ENCODE peak calls at places on chromosomes 7 and 10, in ten cellular contexts. I is kidney epithelial cell; X is trophoblast cell; T is AG04449; D is HAP-1; W is CD4-positive, alpha-beta memory T cell; M is right lobe of liver; R is cardiac muscle cell; B is lower leg skin; F is fibroblast of the aortic adventitia. U is an unnamed sample.

GRCh38 chr7:754531-755420 is 27.7 kb upstream of the PRKAR1B start:
- DNase-seq in F (no peak), T (no peak), D (no peak), X (no peak), R (no peak), B (no peak), M (no peak), W (no peak), I (no peak), U (no peak)

GRCh38 chr7:152735443-152736004 is 24.0 kb upstream of the ACTR3B start:
- DNase-seq in X (no peak), F (no peak), W (no peak), M (no peak), B (no peak), T (no peak), D (no peak), I (no peak), R (no peak), U (no peak)

GRCh38 chr7:45592230-45592991 is 18.2 kb downstream of the ADCY1 start:
- DNase-seq in W (no peak), R (no peak), D (no peak), I (no peak), T (no peak), B (peak), M (no peak), F (no peak), X (no peak), U (no peak)

GRCh38 chr10:69048103-69048502 is 39.8 kb upstream of the SRGN start:
- DNase-seq in B (peak), F (no peak), T (no peak), R (peak), X (peak), D (no peak), I (no peak), M (no peak), W (no peak), U (no peak)

GRCh38 chr7:74337926-74338325 is 48.7 kb downstream of the CLIP2 start:
- DNase-seq in M (no peak), X (no peak), W (no peak), T (no peak), B (no peak), F (no peak), I (no peak), R (no peak), D (no peak), U (peak)

GRCh38 chr7:6121141-6121540 is 90.0 kb downstream of the ANKRD61 start:
- DNase-seq in T (no peak), F (peak), W (no peak), D (no peak), B (no peak), I (no peak), X (no peak), M (no peak), R (peak), U (no peak)

GRCh38 chr10:13560597-13560996 is 26.2 kb upstream of the PRPF18 start:
- DNase-seq in X (no peak), D (no peak), R (peak), M (no peak), T (no peak), W (no peak), I (peak), F (peak), B (no peak), U (no peak)

GRCh38 chr10:116281780-116282179 is 8.8 kb upstream of the GFRA1 start:
- DNase-seq in F (no peak), R (no peak), X (no peak), T (no peak), B (no peak), W (no peak), I (no peak), M (no peak), D (no peak), U (no peak)

GRCh38 chr10:1643161-1643910 is 94.0 kb downstream of the ADARB2 start:
- DNase-seq in I (no peak), B (no peak), D (no peak), W (no peak), T (no peak), R (no peak), X (no peak), M (no peak), F (no peak), U (peak)

GRCh38 chr7:28517206-28517605 is 104.9 kb downstream of the CREB5 start:
- DNase-seq in D (no peak), T (no peak), F (no peak), X (no peak), B (no peak), W (no peak), R (no peak), I (no peak), M (no peak), U (no peak)

GRCh38 chr10:100894589-100895294 is 18.0 kb upstream of the SLF2 start:
- DNase-seq in I (no peak), X (no peak), F (no peak), T (no peak), B (peak), M (no peak), R (no peak), D (no peak), W (no peak), U (no peak)

GRCh38 chr7:32506266-32507054 is 11.2 kb downstream of the AVL9 start:
- DNase-seq in W (no peak), I (peak), F (peak), T (peak), B (no peak), M (no peak), D (no peak), X (peak), R (peak), U (no peak)

GRCh38 chr7:22827563-22827962 is 4.9 kb upstream of the TOMM7 start:
- DNase-seq in I (no peak), R (no peak), B (no peak), W (no peak), T (no peak), D (no peak), M (no peak), X (no peak), F (no peak), U (no peak)

GRCh38 chr7:80916770-80917681 is 1.8 kb downstream of the SEMA3C start:
- DNase-seq in I (peak), B (no peak), R (peak), M (no peak), T (no peak), X (no peak), W (no peak), F (peak), D (peak), U (no peak)

GRCh38 chr7:77393261-77393660 is 22.9 kb downstream of the GSAP start:
- DNase-seq in I (no peak), X (peak), M (no peak), B (no peak), R (no peak), D (no peak), T (no peak), W (peak), F (no peak), U (no peak)

GRCh38 chr10:17597386-17597785 is 19.8 kb downstream of the HACD1 start:
- DNase-seq in M (no peak), R (no peak), F (no peak), B (no peak), I (no peak), T (no peak), W (no peak), X (no peak), D (peak), U (no peak)

GRCh38 chr7:65983965-65984654 is 2.1 kb upstream of the GUSB start:
- DNase-seq in B (no peak), I (peak), W (no peak), D (no peak), M (no peak), T (no peak), X (no peak), R (no peak), F (no peak), U (no peak)

GRCh38 chr10:35884657-35885071 is 242.6 kb upstream of the FZD8 start:
- DNase-seq in D (no peak), B (no peak), T (no peak), M (no peak), I (no peak), R (no peak), F (no peak), X (no peak), W (no peak), U (no peak)

GRCh38 chr10:79179404-79180309 is 110.9 kb downstream of the ZMIZ1 start:
- DNase-seq in R (no peak), M (no peak), W (no peak), X (no peak), T (no peak), D (no peak), I (no peak), B (no peak), F (no peak), U (peak)

GRCh38 chr10:75111906-75112703 is 649 bp downstream of the SAMD8 start:
- DNase-seq in M (peak), F (peak), I (no peak), W (peak), R (peak), X (peak), B (peak), T (no peak), D (peak), U (peak)

GRCh38 chr7:155578016-155578415 is 31.7 kb upstream of the CNPY1 start:
- DNase-seq in F (no peak), M (no peak), D (no peak), I (no peak), W (no peak), B (no peak), R (no peak), X (no peak), T (no peak), U (no peak)

GRCh38 chr10:51312817-51313216 is 238.5 kb downstream of the PRKG1 start:
- DNase-seq in M (no peak), R (no peak), X (no peak), B (no peak), T (no peak), D (no peak), F (peak), W (no peak), I (no peak), U (no peak)

GRCh38 chr7:116872026-116872425 is 9.6 kb downstream of the CAPZA2 start:
- DNase-seq in T (no peak), B (no peak), X (no peak), R (peak), I (no peak), W (no peak), F (peak), M (no peak), D (no peak), U (no peak)

GRCh38 chr7:16298221-16298620 is 123.1 kb downstream of the CRPPA start:
- DNase-seq in T (no peak), R (no peak), W (no peak), D (no peak), I (no peak), F (no peak), B (no peak), M (no peak), X (no peak), U (no peak)

GRCh38 chr7:36966039-36966438 is 241.7 kb upstream of the AOAH start:
- DNase-seq in F (no peak), M (no peak), B (no peak), D (no peak), I (no peak), W (no peak), X (no peak), T (no peak), R (no peak), U (no peak)

GRCh38 chr7:2032876-2033407 is 199.8 kb downstream of the MAD1L1 start:
- DNase-seq in D (no peak), I (no peak), W (no peak), T (no peak), M (no peak), B (peak), R (no peak), X (no peak), F (no peak), U (no peak)

GRCh38 chr7:29485376-29486190 is 78.1 kb upstream of the PRR15 start:
- DNase-seq in W (no peak), M (no peak), T (no peak), B (no peak), I (no peak), X (no peak), R (no peak), D (no peak), F (no peak), U (peak)

GRCh38 chr10:101085846-101086245 is 24.1 kb downstream of the KAZALD1 start:
- DNase-seq in M (no peak), X (no peak), R (no peak), D (no peak), I (no peak), F (no peak), B (no peak), T (no peak), W (no peak), U (no peak)

GRCh38 chr10:84201682-84202081 is 7.3 kb downstream of the CDHR1 start:
- DNase-seq in T (no peak), M (no peak), B (peak), W (no peak), I (no peak), F (no peak), X (no peak), R (no peak), D (no peak), U (no peak)

GRCh38 chr7:1454471-1455065 is 4.7 kb downstream of the MICALL2 start:
- DNase-seq in B (no peak), W (no peak), T (no peak), F (no peak), M (no peak), I (no peak), D (no peak), R (peak), X (no peak), U (no peak)

GRCh38 chr10:528173-529165 is 161.0 kb downstream of the DIP2C start:
- DNase-seq in I (no peak), R (no peak), T (no peak), W (no peak), B (no peak), M (peak), X (no peak), D (no peak), F (no peak), U (no peak)
- H3K4me3 ChIP-seq in I (no peak), R (no peak), T (no peak), W (no peak), B (no peak), M (no peak), X (no peak), D (no peak), F (no peak), U (no peak)

DNA sequence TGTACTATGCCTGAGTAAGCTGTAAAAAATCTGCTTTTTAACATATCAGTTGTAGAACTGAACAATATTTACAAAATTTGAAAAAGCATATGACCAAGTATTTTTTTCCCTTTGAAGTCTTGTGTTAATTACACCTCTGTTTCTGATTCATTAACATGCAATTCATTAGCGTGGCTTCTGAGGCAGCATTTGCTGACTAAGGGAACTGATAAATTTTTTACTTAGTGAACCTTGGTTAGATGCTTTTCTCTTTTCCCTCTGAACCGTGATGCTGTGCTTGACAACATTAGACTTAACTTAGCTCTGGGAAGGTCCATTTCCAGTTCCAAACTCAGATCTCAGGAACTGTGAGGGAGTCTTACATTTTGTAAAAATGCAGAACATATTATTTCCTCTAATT is 28.1 kb downstream of the TWIST1 start:
- DNase-seq in M (no peak), T (no peak), I (no peak), B (no peak), W (no peak), D (no peak), F (no peak), X (no peak), R (no peak), U (no peak)
- H3K4me3 ChIP-seq in M (no peak), T (no peak), I (no peak), B (no peak), W (no peak), D (no peak), F (no peak), X (no peak), R (no peak), U (no peak)

GRCh38 chr10:30688456-30688855 is 58.9 kb upstream of the LYZL2 start:
- DNase-seq in I (no peak), M (no peak), W (no peak), B (no peak), T (no peak), F (no peak), R (no peak), X (no peak), D (no peak), U (no peak)

GRCh38 chr10:30686706-30687105 is 57.2 kb upstream of the LYZL2 start:
- DNase-seq in B (no peak), T (no peak), I (no peak), M (no peak), R (no peak), X (no peak), F (no peak), W (no peak), D (no peak), U (no peak)

GRCh38 chr10:30694492-30695228 is 65.1 kb upstream of the LYZL2 start:
- DNase-seq in I (no peak), F (no peak), W (no peak), B (no peak), X (no peak), M (no peak), T (no peak), D (no peak), R (no peak), U (no peak)

GRCh38 chr10:30687698-30688213 is 58.2 kb upstream of the LYZL2 start:
- DNase-seq in T (no peak), W (peak), D (peak), B (peak), R (peak), M (peak), I (peak), F (peak), X (peak), U (peak)

GRCh38 chr10:30691601-30692015 is 62.1 kb upstream of the LYZL2 start:
- DNase-seq in I (no peak), X (no peak), B (no peak), R (no peak), T (peak), D (no peak), W (no peak), M (no peak), F (peak), U (no peak)
- H3K4me3 ChIP-seq in I (no peak), X (no peak), B (no peak), R (no peak), T (peak), D (no peak), W (no peak), M (no peak), F (no peak), U (no peak)

GRCh38 chr7:96589038-96589437 is 120.6 kb downstream of the SEM1 start:
- DNase-seq in T (no peak), X (no peak), F (no peak), I (no peak), D (no peak), W (no peak), M (no peak), R (no peak), B (no peak), U (no peak)

GRCh38 chr7:96596120-96596826 is 113.4 kb downstream of the SEM1 start:
- DNase-seq in M (no peak), W (no peak), B (no peak), R (no peak), X (no peak), D (peak), T (no peak), F (no peak), I (no peak), U (no peak)

GRCh38 chr7:96591900-96592676 is 117.6 kb downstream of the SEM1 start:
- DNase-seq in M (no peak), D (no peak), W (no peak), B (no peak), I (no peak), T (no peak), X (no peak), R (no peak), F (no peak), U (no peak)

GRCh38 chr7:96591159-96591899 is 118.3 kb downstream of the SEM1 start:
- DNase-seq in B (no peak), W (no peak), D (peak), M (no peak), X (no peak), F (no peak), R (no peak), T (no peak), I (no peak), U (peak)
- H3K4me3 ChIP-seq in B (no peak), W (no peak), D (no peak), M (no peak), X (no peak), F (no peak), R (no peak), T (no peak), I (no peak), U (no peak)

DNA sequence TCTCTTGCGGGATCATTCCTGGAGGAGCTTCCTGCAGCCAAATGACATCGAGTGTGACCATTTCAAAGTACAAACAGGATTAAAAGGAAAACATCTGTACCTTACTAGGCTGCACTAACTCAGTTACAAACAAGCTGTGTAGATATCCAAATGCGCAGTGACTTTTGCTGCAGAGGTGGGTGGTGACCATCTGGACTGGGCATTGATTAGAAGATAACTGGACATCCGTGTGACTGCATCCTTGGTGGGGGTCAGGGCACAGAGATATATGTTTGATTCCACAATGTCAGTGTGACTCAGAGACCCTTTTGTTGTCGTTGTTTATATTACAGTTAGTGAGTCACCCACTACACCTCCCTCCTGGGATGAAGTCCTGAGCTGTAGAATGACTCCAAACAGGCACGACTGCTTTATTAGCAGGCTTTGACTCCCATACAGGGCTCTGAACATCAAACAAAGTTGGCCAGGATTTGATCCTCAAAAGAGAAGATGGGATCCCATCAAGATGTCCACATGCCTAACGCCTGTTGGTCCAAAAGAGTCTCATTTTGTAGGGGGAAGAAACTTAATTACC is 56.7 kb upstream of the SDK1 start:
- DNase-seq in D (no peak), X (no peak), F (peak), T (no peak), W (no peak), M (no peak), R (peak), I (peak), B (peak), U (no peak)
- H3K4me3 ChIP-seq in D (no peak), X (no peak), F (no peak), T (no peak), W (no peak), M (no peak), R (no peak), I (no peak), B (no peak), U (no peak)

DNA sequence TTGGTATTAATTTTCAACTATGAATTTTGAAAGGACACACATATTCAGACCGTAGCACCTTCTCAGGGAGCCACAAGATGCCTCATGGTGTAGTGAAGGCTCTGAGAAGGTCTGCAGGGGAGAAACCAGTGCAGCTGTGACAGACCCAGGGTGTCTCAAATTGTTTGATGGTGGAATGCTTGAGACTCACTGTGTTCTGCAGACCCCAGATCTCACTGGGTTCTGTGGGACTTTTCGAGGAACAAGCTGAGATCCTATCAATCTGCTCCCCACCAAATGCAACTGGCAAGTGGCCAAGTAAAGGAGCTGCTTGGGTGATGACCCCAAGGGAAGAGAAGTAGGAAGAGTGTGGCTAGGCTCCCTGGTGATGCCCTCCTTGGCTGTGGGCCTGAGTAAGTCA is 130.5 kb upstream of the UNC5B start:
- DNase-seq in B (peak), M (peak), W (no peak), D (no peak), I (no peak), F (no peak), R (no peak), X (no peak), T (no peak), U (no peak)
- H3K4me3 ChIP-seq in B (no peak), M (no peak), W (no peak), D (no peak), I (no peak), F (no peak), R (no peak), X (no peak), T (no peak), U (no peak)

DNA sequence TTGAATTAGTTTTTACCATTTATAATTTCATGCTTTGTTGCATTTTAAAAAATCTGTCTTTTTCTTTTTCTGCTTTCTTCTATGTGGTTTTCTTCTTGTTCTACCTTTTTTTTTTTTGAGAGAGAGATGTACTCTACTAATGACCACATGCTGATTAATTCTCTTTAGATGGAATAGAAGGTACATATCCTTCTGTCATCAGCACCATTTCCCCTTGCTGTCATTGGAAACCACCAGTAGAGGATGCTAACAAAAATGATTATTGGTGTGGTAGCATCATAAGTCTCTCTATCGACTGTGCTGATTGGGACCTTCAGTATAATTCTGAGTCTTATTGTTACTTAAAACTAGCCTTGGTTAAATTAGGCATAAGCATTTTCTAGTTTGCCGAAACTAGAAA is 3.6 kb downstream of the ZEB1 start:
- DNase-seq in D (no peak), W (no peak), M (no peak), I (no peak), F (peak), R (peak), B (no peak), T (no peak), X (no peak), U (no peak)
- H3K4me3 ChIP-seq in D (no peak), W (no peak), M (no peak), I (no peak), F (peak), R (no peak), B (no peak), T (peak), X (no peak), U (no peak)

U was measured in Jurkat, Clone E6-1.